ENCODE peak calls at places on chromosome 1, in five cellular contexts. I is K562, S is stomach, F is Peyer's patch, M is tibial nerve. X is an unnamed sample. For H3K36me3, the result is how much of the 10 kb centered on the place peaks cover.

GRCh38 chr1:232334246-232334645 is 295.7 kb downstream of the SIPA1L2 start:
- DNase-seq in I (no peak), S (no peak), F (no peak), M (no peak), X (no peak)

GRCh38 chr1:12081648-12082396 is 18.7 kb downstream of the TNFRSF8 start:
- DNase-seq in I (peak), S (no peak), F (no peak), M (no peak), X (no peak)

GRCh38 chr1:38270241-38270871 is 223.8 kb upstream of the POU3F1 start:
- DNase-seq in I (no peak), S (no peak), F (no peak), M (no peak), X (no peak)

GRCh38 chr1:230185076-230186001 is 118.3 kb downstream of the GALNT2 start:
- DNase-seq in I (no peak), S (peak), F (no peak), M (no peak), X (no peak)

GRCh38 chr1:32337855-32338636 is 2.0 kb upstream of the MARCKSL1 start:
- DNase-seq in I (no peak), S (peak), F (no peak), M (peak), X (no peak)

GRCh38 chr1:43143441-43143888 is 28.6 kb downstream of the EBNA1BP2 start:
- DNase-seq in I (peak), S (no peak), F (no peak), M (no peak), X (no peak)

GRCh38 chr1:227785094-227785811 is 30.2 kb upstream of the PRSS38 start:
- DNase-seq in I (no peak), S (peak), F (no peak), M (no peak), X (no peak)

GRCh38 chr1:158045639-158046038 is 52.2 kb downstream of the KIRREL1 start:
- DNase-seq in I (no peak), S (no peak), F (no peak), M (no peak), X (peak)

GRCh38 chr1:45842786-45843185 is 39.4 kb downstream of the MAST2 start:
- DNase-seq in I (no peak), S (no peak), F (no peak), M (no peak), X (no peak)

GRCh38 chr1:22526677-22527076 is 36.6 kb upstream of the EPHA8 start:
- DNase-seq in I (no peak), S (no peak), F (no peak), M (no peak), X (no peak)

GRCh38 chr1:223733898-223734852 is 21.8 kb downstream of the CAPN2 start:
- DNase-seq in I (no peak), S (peak), F (no peak), M (no peak), X (peak)

GRCh38 chr1:220787069-220787614 is 429 bp downstream of the MTARC1 start:
- DNase-seq in I (no peak), S (peak), F (peak), M (no peak), X (peak)

GRCh38 chr1:205351984-205352713 is 4.6 kb downstream of the KLHDC8A start:
- DNase-seq in I (no peak), S (peak), F (peak), M (no peak), X (no peak)

GRCh38 chr1:22119626-22120468 is 23.1 kb downstream of the WNT4 start:
- DNase-seq in I (no peak), S (no peak), F (peak), M (no peak), X (no peak)

GRCh38 chr1:78333426-78334012 is 157.3 kb upstream of the PTGFR start:
- DNase-seq in I (no peak), S (no peak), F (no peak), M (no peak), X (peak)

GRCh38 chr1:54623216-54624007 is at the start of gene FAM151A:
- DNase-seq in I (no peak), S (no peak), F (peak), M (no peak), X (no peak)

GRCh38 chr1:174324939-174325338 is 122.8 kb upstream of the GPR52 start:
- DNase-seq in I (no peak), S (no peak), F (no peak), M (no peak), X (no peak)

GRCh38 chr1:225446298-225446941 is 18.6 kb upstream of the LBR start:
- DNase-seq in I (no peak), S (no peak), F (no peak), M (peak), X (no peak)

GRCh38 chr1:85357817-85358216 is 81.4 kb upstream of the BCL10 start:
- DNase-seq in I (no peak), S (no peak), F (no peak), M (no peak), X (no peak)

GRCh38 chr1:55970711-55971110 is 608.7 kb downstream of the PLPP3 start:
- DNase-seq in I (no peak), S (no peak), F (no peak), M (no peak), X (no peak)

GRCh38 chr1:214707306-214708087 is 104.5 kb downstream of the CENPF start:
- DNase-seq in I (no peak), S (no peak), F (no peak), M (no peak), X (no peak)

GRCh38 chr1:54100500-54100899 is 47.1 kb downstream of the TCEANC2 start:
- DNase-seq in I (no peak), S (no peak), F (no peak), M (no peak), X (no peak)

GRCh38 chr1:230825804-230826160 is 42.5 kb downstream of the C1orf198 start:
- DNase-seq in I (no peak), S (no peak), F (no peak), M (no peak), X (no peak)

GRCh38 chr1:225467193-225468020 is 39.6 kb upstream of the LBR start:
- DNase-seq in I (no peak), S (peak), F (peak), M (no peak), X (peak)

GRCh38 chr1:163187849-163188248 is 14.9 kb downstream of the RGS5 start:
- DNase-seq in I (no peak), S (no peak), F (no peak), M (no peak), X (no peak)
- H3K4me3 ChIP-seq in I (no peak), S (no peak), F (no peak), M (no peak), X (no peak)

GRCh38 chr1:15546641-15547040 is 20.0 kb downstream of the DNAJC16 start:
- DNase-seq in I (no peak), S (no peak), F (no peak), M (no peak), X (no peak)

GRCh38 chr1:15540201-15540600 is 13.6 kb downstream of the DNAJC16 start:
- DNase-seq in I (no peak), S (no peak), F (no peak), M (no peak), X (no peak)

GRCh38 chr1:15543589-15544568 is 17.2 kb downstream of the DNAJC16 start:
- DNase-seq in I (peak), S (no peak), F (no peak), M (no peak), X (no peak)

GRCh38 chr1:15541231-15541792 is 14.7 kb downstream of the DNAJC16 start:
- DNase-seq in I (no peak), S (no peak), F (no peak), M (no peak), X (no peak)

DNA sequence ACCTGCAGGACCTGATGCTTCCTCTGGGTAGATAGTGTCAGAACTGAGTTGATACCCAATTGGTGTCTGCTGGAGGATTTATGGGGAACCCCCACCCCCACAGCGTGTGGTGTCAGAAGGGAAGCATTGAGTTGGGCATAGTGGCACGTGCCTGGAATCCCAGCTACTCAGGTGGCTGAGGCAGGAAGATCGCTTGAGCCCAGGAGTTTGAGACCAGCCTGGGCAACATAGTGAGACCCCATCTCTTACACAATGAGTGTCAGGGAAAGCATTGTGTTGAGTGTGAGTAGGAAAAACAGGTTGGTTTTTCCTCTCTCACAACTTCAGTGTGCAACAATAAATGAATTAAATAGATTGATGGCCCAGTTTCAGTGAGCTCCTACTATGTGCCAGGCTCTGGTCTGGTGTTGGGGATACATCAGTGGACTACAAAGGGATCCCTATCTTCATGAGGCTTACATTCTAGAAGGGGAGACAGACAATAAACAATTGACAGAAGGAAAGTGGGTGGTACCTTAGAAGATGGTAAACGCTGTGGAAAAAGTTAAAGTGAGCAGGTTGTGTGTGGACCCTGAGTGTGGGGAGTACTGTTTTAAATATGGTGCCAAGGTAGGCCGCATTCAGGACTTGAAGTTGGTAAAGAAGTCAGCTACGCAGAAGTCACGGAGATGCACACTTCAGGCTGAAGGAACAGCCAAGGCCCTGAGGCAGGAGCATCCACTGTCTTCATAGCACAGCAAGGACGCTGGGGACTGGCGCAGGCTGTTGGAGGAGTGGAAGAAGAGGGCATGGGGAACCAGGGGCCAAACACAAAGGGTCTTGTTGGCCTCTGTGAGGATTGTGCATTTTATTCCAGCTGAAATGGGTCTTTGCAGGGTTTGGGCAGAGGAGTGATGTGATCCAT is 16.3 kb downstream of the DNAJC16 start:
- DNase-seq in I (no peak), S (no peak), F (no peak), M (no peak), X (no peak)
- TF ChIP-seq POLR2A in I (no peak), S (no peak), F (no peak), M (no peak), X (no peak)

DNA sequence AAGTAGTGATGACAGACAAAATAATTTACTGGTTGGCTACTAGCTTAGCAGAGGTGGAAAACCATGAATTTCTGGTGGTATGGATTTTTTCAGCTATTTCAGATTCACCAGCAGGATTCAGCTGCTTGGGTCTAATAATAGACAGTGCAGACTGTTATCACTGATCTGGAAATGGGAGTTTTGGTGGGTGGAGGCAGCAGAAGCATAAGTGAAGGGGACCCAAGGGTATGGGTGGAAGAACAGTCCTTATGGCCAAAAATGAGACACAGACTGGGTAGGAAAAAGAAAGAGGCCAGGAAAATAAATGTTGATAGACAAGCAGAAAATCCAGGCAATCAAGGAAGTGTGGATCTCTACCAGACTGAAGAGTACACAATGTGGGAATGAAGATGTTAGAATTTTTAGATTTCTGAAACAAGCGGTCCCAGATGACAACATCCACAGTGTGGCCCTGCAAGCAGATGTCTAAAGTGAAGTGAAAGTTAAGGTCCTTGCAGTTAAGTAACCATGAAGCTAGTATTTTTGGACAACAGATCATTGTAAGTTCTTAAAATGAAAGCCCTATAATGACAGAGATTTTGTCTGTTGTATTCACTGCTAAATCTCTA is 24.7 kb downstream of the LYST start:
- DNase-seq in I (no peak), S (no peak), F (no peak), M (no peak), X (no peak)
- H3K36me3 ChIP-seq in I (under half), S (under half), F (under half), M (under half), X (under half)

GRCh38 chr1:161198206-161198876 is 513 bp downstream of the ADAMTS4 start:
- DNase-seq in I (no peak), S (no peak), F (no peak), M (no peak), X (no peak)

GRCh38 chr1:161198877-161199431 is at the start of gene ADAMTS4:
- DNase-seq in I (peak), S (peak), F (no peak), M (no peak), X (no peak)

GRCh38 chr1:161200421-161200991 is 1.7 kb upstream of the ADAMTS4 start:
- DNase-seq in I (peak), S (no peak), F (no peak), M (no peak), X (no peak)

GRCh38 chr1:161200992-161201827 is 957 bp upstream of the NDUFS2 start:
- DNase-seq in I (no peak), S (peak), F (no peak), M (no peak), X (peak)

DNA sequence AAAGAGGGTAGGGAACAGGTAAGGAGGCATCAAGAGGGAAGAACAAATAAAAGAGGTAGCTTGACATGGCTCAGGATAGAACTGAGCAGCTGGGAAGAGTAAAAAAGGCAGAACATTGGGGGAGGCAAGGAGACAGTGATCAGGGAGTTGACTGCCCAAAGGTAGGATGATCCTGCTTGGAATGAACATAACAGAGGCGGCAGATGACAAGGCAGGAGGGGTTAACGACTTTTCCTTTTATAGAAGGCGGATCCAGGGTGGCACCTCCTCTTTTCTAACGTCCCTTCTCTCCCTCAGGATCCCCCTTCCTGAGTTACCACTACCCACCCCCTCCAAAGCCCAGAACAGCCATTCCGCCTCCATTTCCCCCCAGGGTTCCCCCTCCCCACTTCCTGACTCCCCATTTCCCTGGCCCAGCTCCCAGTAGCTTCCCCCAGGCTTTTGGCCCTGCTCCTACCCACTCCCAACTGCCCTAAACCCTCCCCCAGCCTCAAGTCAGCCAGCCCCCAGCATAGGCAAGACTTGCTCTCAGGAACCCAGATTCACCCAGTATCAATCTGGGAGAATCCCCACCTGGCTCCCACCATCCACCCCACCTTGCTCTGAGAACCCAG is 759 bp upstream of the ADAMTS4 start:
- DNase-seq in I (no peak), S (no peak), F (no peak), M (no peak), X (no peak)
- H3K4me3 ChIP-seq in I (no peak), S (peak), F (no peak), M (peak), X (no peak)

GRCh38 chr1:248164031-248164430 is 10.6 kb upstream of the OR2M2 start:
- DNase-seq in I (no peak), S (no peak), F (no peak), M (no peak), X (no peak)
- TF ChIP-seq POLR2A in I (no peak), S (no peak), F (no peak), M (no peak), X (no peak)

GRCh38 chr1:160520582-160520981 is 2.5 kb downstream of the SLAMF6 start:
- DNase-seq in I (no peak), S (no peak), F (no peak), M (no peak), X (no peak)
- H3K36me3 ChIP-seq in I (under half), S (under half), F (under half), M (under half), X (under half)

GRCh38 chr1:66933887-66934700 is 9.3 kb downstream of the MIER1 start:
- DNase-seq in I (no peak), S (no peak), F (no peak), M (no peak), X (no peak)
- H3K4me3 ChIP-seq in I (peak), S (peak), F (peak), M (peak), X (no peak)

GRCh38 chr1:169793730-169794129 is 977 bp downstream of the METTL18 start:
- DNase-seq in I (no peak), S (no peak), F (no peak), M (no peak), X (no peak)

GRCh38 chr1:169797281-169797680 is 2.6 kb upstream of the METTL18 start:
- DNase-seq in I (no peak), S (no peak), F (no peak), M (no peak), X (no peak)

GRCh38 chr1:169796411-169796810 is 1.7 kb upstream of the METTL18 start:
- DNase-seq in I (no peak), S (no peak), F (no peak), M (no peak), X (no peak)

GRCh38 chr1:169795687-169796086 is 980 bp upstream of the METTL18 start:
- DNase-seq in I (no peak), S (no peak), F (no peak), M (no peak), X (no peak)

DNA sequence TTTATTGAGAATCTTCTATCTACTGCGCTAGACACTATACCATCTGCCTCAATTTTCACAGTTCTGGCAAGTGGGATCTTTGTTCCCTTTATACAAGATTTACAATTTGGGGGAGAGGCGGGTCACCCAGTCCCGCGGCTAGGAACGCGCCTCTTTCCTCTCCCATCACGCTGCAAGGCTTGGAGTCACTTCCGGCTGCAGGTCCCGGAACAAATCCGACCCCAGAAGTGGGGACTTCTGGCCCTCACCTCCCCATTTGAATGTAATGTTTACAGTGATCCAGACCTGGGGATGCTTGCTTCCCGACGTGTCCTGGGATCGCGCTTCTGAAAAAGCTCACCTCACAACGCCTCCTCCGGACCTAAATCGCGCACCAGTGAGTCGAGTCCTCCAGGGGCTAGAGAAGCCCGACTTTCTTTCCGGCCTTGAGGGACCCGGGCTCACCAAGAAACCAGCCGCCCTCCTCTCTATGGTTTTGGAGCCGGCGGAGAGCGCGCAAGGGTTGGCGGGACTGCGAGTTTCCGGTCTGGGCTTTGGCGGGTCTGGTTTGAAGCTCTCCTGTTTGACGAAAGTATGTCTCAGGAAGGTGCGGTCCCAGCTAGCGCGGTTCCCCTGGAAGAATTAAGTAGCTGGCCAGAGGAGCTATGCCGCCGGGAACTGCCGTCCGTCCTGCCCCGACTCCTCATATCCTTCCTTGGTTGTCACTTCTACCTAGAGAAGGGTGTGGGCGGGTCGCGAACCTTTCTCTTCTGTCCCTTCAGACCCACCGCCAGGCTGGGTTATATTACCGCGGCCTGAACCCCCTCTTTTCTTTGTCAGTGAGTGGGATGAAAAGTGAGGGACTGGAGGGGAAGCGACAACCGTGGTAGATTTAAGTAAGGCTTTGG is at the start of gene METTL18:
- DNase-seq in I (peak), S (peak), F (peak), M (peak), X (peak)
- TF ChIP-seq POLR2A in I (peak), S (no peak), F (peak), M (peak), X (peak)

X was measured in thyroid gland.